ENCODE peak calls at places on chromosomes 16 and 17, in seven cellular contexts. W is nephron progenitor cell, H is cardiac fibroblast, T is DND-41, M is H9, C is neural crest cell, I is GM20000. R is an unnamed sample.

GRCh38 chr16:59950431-59950830 is 1216.3 kb upstream of the GOT2 start:
- DNase-seq in M (no peak), W (no peak), T (no peak), I (no peak), H (no peak), C (no peak), R (no peak)

GRCh38 chr17:45700171-45701090 is 83.7 kb upstream of the CRHR1 start:
- DNase-seq in T (no peak), M (no peak), W (no peak), H (no peak), I (no peak), C (no peak), R (no peak)

GRCh38 chr17:45313419-45313771 is 3.4 kb downstream of the MAP3K14 start:
- DNase-seq in M (no peak), H (no peak), I (no peak), W (no peak), T (no peak), C (no peak), R (no peak)

GRCh38 chr16:89938636-89938885 is 10.0 kb upstream of the DEF8 start:
- DNase-seq in M (no peak), W (no peak), C (no peak), H (no peak), T (no peak), I (no peak), R (no peak)

GRCh38 chr16:8474576-8474975 is 115.7 kb downstream of the TMEM114 start:
- DNase-seq in M (no peak), W (peak; percentile 10), C (no peak), I (no peak), H (no peak), T (no peak), R (no peak)

GRCh38 chr17:65198653-65199382 is 61.6 kb downstream of the RGS9 start:
- DNase-seq in T (peak; percentile 38), C (peak; percentile 20), H (peak; percentile 78), M (no peak), I (peak; percentile 71), W (peak; percentile 12), R (peak; percentile 72)

GRCh38 chr17:53571342-53571741 is 251.4 kb upstream of the KIF2B start:
- DNase-seq in H (peak; percentile 2), C (no peak), M (no peak), I (no peak), T (no peak), W (no peak), R (no peak)

GRCh38 chr17:45225964-45226530 is 4.4 kb downstream of the FMNL1 start:
- DNase-seq in W (no peak), I (peak; percentile 90), T (peak; percentile 99), C (no peak), H (peak; percentile 22), M (peak; percentile 42), R (no peak)

GRCh38 chr16:59356144-59356543 is 622.0 kb upstream of the GOT2 start:
- DNase-seq in T (no peak), H (no peak), W (no peak), M (no peak), I (no peak), C (no peak), R (no peak)

GRCh38 chr16:81442220-81442908 is 2.2 kb upstream of the CMIP start:
- DNase-seq in I (no peak), W (no peak), C (no peak), M (no peak), T (no peak), H (no peak), R (no peak)

GRCh38 chr16:19131809-19132777 is 18.3 kb downstream of the ITPRIPL2 start:
- DNase-seq in M (no peak), H (peak; percentile 68), C (no peak), I (no peak), T (no peak), W (no peak), R (no peak)

GRCh38 chr17:44556114-44556853 is 1.0 kb upstream of the FZD2 start:
- DNase-seq in W (peak; percentile 66), C (peak; percentile 72), M (peak; percentile 94), I (peak; percentile 85), T (peak; percentile 57), H (peak; percentile 69), R (peak; percentile 43)

GRCh38 chr17:50765454-50766221 is 1.7 kb downstream of the ANKRD40CL start:
- DNase-seq in C (no peak), I (peak; percentile 45), M (no peak), W (no peak), H (no peak), T (no peak), R (no peak)

GRCh38 chr17:65530985-65531507 is 30.4 kb downstream of the AXIN2 start:
- DNase-seq in W (peak; percentile 53), H (peak; percentile 85), C (peak; percentile 48), I (no peak), M (peak; percentile 32), T (no peak), R (peak; percentile 79)

GRCh38 chr17:51200295-51200694 is 34.1 kb downstream of the NME2 start:
- DNase-seq in H (no peak), W (no peak), C (no peak), T (peak; percentile 42), I (no peak), M (no peak), R (no peak)

GRCh38 chr17:60989439-60989838 is 311.8 kb downstream of the BCAS3 start:
- DNase-seq in M (no peak), H (no peak), W (no peak), T (no peak), I (no peak), C (no peak), R (no peak)

GRCh38 chr17:78458739-78459335 is 80.4 kb downstream of the PGS1 start:
- DNase-seq in W (no peak), I (no peak), C (no peak), M (no peak), T (no peak), H (no peak), R (no peak)

GRCh38 chr17:74417178-74418045 is 14.5 kb upstream of the GPRC5C start:
- DNase-seq in M (peak; percentile 56), I (peak; percentile 71), H (peak; percentile 56), W (peak; percentile 12), C (no peak), T (no peak), R (peak; percentile 87)

DNA sequence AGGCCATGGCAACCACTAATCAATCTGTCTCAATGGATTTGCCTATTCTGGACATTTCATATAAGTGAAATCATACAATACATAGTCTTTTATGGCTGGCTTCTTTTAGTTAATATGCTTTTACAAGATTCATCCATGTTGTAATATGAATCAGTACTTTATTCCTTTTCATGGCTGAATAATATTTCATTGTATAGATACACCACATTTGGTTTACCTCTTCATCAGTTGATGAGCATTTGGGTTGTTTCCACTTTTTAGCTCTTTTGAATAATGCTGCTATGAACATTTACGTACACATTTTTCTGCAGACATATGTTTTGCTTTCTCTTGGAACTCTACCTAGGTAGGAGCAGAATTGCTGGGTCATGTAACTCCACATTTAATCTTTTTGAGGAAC is 2.8 kb upstream of the ZNRF1 start:
- DNase-seq in C (no peak), M (no peak), I (no peak), H (no peak), W (no peak), T (no peak), R (no peak)
- TF ChIP-seq CTCF in C (no peak), M (no peak), I (no peak), H (no peak), W (no peak), T (no peak), R (no peak)

DNA sequence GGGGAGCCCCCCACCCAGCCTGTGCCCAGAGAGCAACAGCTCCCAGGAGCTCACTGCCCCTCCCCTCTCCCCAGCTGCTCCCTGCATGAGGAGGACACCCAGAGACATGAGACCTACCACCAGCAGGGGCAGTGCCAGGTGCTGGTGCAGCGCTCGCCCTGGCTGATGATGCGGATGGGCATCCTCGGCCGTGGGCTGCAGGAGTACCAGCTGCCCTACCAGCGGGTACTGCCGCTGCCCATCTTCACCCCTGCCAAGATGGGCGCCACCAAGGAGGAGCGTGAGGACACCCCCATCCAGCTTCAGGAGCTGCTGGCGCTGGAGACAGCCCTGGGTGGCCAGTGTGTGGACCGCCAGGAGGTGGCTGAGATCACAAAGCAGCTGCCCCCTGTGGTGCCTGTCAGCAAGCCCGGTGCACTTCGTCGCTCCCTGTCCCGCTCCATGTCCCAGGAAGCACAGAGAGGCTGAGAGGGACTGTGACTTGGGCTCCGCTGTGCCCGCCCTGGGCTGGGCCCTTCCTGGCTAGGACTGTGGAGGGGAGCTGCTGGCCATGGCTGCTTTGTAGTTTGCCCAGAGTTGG is 583 bp downstream of the TCAP start:
- DNase-seq in W (no peak), C (no peak), T (peak; percentile 17), I (no peak), H (no peak), M (peak; percentile 64), R (no peak)
- TF ChIP-seq CTCF in W (no peak), C (no peak), T (no peak), I (no peak), H (no peak), M (peak; percentile 37), R (no peak)

DNA sequence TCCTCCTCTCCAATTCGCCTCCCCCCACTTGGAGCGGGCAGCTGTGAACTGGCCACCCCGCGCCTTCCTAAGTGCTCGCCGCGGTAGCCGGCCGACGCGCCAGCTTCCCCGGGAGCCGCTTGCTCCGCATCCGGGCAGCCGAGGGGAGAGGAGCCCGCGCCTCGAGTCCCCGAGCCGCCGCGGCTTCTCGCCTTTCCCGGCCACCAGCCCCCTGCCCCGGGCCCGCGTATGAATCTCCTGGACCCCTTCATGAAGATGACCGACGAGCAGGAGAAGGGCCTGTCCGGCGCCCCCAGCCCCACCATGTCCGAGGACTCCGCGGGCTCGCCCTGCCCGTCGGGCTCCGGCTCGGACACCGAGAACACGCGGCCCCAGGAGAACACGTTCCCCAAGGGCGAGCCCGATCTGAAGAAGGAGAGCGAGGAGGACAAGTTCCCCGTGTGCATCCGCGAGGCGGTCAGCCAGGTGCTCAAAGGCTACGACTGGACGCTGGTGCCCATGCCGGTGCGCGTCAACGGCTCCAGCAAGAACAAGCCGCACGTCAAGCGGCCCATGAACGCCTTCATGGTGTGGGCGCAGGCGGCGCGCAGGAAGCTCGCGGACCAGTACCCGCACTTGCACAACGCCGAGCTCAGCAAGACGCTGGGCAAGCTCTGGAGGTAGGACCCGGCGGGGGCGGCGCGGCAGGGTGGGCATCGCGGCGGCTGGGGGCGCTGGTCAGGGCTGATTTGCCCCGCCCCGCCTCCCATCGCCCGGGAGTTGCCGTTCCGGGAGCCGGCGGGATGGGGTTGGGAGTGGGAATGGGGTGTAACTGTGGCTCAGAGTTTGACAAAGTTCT is 563 bp downstream of the SOX9 start:
- DNase-seq in I (peak; percentile 53), H (peak; percentile 48), M (peak; percentile 73), C (peak; percentile 51), W (peak; percentile 68), T (no peak), R (peak; percentile 40)
- TF ChIP-seq CTCF in I (no peak), H (no peak), M (peak; percentile 29), C (peak; percentile 23), W (no peak), T (no peak), R (no peak)

DNA sequence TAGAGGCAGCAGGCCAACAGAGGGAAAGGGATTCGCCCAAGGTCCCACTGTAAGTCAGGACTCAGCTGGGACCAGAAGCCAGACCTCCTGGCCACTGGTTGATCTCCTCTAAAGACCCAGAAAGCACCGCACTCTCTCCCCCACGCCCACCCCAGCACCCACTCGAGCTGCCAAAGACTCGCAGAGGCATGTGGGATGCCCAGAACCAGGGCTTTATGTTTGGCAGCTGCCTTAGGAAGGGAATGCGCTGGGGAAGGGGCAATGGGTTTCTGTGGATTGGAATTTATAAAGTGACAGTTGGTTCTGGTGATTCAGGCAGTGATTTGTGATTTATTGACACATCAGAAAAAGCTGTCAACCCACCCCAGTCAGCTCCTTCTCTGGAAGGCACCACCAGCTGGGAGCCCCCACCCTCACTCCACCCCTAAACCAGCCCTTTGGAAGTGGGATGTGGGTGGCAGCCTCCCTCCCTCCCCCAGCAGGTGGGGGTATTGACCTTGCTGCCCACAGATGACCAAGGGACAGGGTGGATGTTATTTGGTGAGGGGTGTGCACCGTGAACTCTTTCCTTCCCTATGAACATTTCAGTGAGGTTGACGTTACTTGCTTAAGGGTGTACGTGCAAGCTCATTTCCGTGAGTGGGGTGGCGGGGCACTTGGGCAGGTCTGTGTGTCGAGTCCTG is 76.6 kb upstream of the DNAJA2 start:
- DNase-seq in T (no peak), M (no peak), W (no peak), I (no peak), C (no peak), H (no peak), R (no peak)
- TF ChIP-seq CTCF in T (no peak), M (no peak), W (no peak), I (no peak), C (no peak), H (no peak), R (no peak)